ENCODE peak calls at places on chromosomes 1 and 21, in four cellular contexts. S is lung; T is activated T-helper 1 cell treated with anti-CD3 and anti-CD28 coated beads, Interleukin-2, amount 50 U/mL, for 16 hours; F is kidney tubule cell. J is an unnamed sample.

GRCh38 chr1:51417496-51418383 is 87.4 kb upstream of the TTC39A start:
- DNase-seq in S (no peak), T (no peak), F (peak; percentile 21), J (no peak)

GRCh38 chr1:34982820-34983376 is 2.2 kb downstream of the TMEM35B start:
- DNase-seq in S (no peak), T (no peak), F (no peak), J (no peak)

GRCh38 chr1:95223110-95223509 is 10.9 kb upstream of the RWDD3 start:
- DNase-seq in S (no peak), T (no peak), F (no peak), J (no peak)

GRCh38 chr1:230277201-230277771 is 148.8 kb downstream of the PGBD5 start:
- DNase-seq in S (no peak), T (no peak), F (no peak), J (no peak)

GRCh38 chr1:188463919-188464318 is 1635.2 kb downstream of the PLA2G4A start:
- DNase-seq in S (no peak), T (no peak), F (no peak), J (no peak)

GRCh38 chr1:245986404-245987221 is 520.5 kb downstream of the SMYD3 start:
- DNase-seq in S (no peak), T (no peak), F (no peak), J (no peak)

GRCh38 chr1:168845083-168845650 is 116.2 kb upstream of the DPT start:
- DNase-seq in S (no peak), T (no peak), F (no peak), J (no peak)

GRCh38 chr1:173529106-173529505 is 52.0 kb downstream of the PRDX6 start:
- DNase-seq in S (no peak), T (no peak), F (no peak), J (no peak)

GRCh38 chr1:219478811-219479210 is 134.1 kb downstream of the ZC3H11B start:
- DNase-seq in S (no peak), T (no peak), F (no peak), J (no peak)

GRCh38 chr1:22402336-22403053 is 49.2 kb upstream of the ZBTB40 start:
- DNase-seq in S (no peak), T (no peak), F (no peak), J (no peak)

GRCh38 chr1:7442918-7443317 is 328.2 kb upstream of the VAMP3 start:
- DNase-seq in S (no peak), T (no peak), F (no peak), J (no peak)

GRCh38 chr1:83583351-83584014 is 415.4 kb downstream of the TTLL7 start:
- DNase-seq in S (no peak), T (no peak), F (no peak), J (no peak)

GRCh38 chr1:163439506-163439905 is 117.8 kb downstream of the NUF2 start:
- DNase-seq in S (no peak), T (no peak), F (no peak), J (no peak)

GRCh38 chr1:85200367-85200869 is 398 bp downstream of the SYDE2 start:
- DNase-seq in S (no peak), T (no peak), F (peak; percentile 43), J (no peak)

GRCh38 chr21:45379171-45379900 is 25.6 kb upstream of the COL18A1 start:
- DNase-seq in S (no peak), T (no peak), F (no peak), J (no peak)

GRCh38 chr21:41374867-41375533 is 13.2 kb downstream of the MX2 start:
- DNase-seq in S (no peak), T (no peak), F (no peak), J (no peak)

GRCh38 chr1:246219508-246220030 is 287.5 kb downstream of the SMYD3 start:
- DNase-seq in S (no peak), T (no peak), F (peak; percentile 39), J (no peak)

GRCh38 chr1:192589813-192590212 is 14.2 kb downstream of the RGS1 start:
- DNase-seq in S (no peak), T (no peak), F (no peak), J (no peak)